ENCODE peak calls at places on chromosome 1, in four cellular contexts. I is K562, Z is A549, L is HepG2. B is an unnamed sample.

GRCh38 chr1:35902671-35903070 is 19.7 kb downstream of the AGO1 start:
- DNase-seq in I (no peak), Z (no peak), L (no peak), B (no peak)

GRCh38 chr1:220887868-220888664 is 8.8 kb downstream of the HLX start:
- DNase-seq in I (no peak), Z (no peak), L (no peak), B (peak)

GRCh38 chr1:227899141-227899819 is 48.5 kb downstream of the WNT9A start:
- DNase-seq in I (no peak), Z (no peak), L (no peak), B (no peak)

GRCh38 chr1:192474080-192474683 is 101.4 kb upstream of the RGS1 start:
- DNase-seq in I (peak), Z (peak), L (peak), B (peak)

GRCh38 chr1:9473032-9473792 is 66.1 kb upstream of the SLC25A33 start:
- DNase-seq in I (peak), Z (peak), L (no peak), B (no peak)

GRCh38 chr1:161098161-161099068 is at the start of gene KLHDC9:
- DNase-seq in I (no peak), Z (peak), L (peak), B (peak)

GRCh38 chr1:103265551-103265950 is 157.2 kb upstream of the COL11A1 start:
- DNase-seq in I (no peak), Z (no peak), L (no peak), B (no peak)

GRCh38 chr1:56968878-56969495 is 3.2 kb upstream of the C8B start:
- DNase-seq in I (no peak), Z (no peak), L (no peak), B (no peak)

GRCh38 chr1:228265167-228265566 is 57.3 kb downstream of the OBSCN start:
- DNase-seq in I (peak), Z (no peak), L (no peak), B (no peak)

GRCh38 chr1:215617979-215618378 is 50.9 kb downstream of the KCTD3 start:
- DNase-seq in I (no peak), Z (no peak), L (no peak), B (no peak)

GRCh38 chr1:26412180-26412840 is 1.7 kb downstream of the LIN28A start:
- DNase-seq in I (no peak), Z (no peak), L (no peak), B (peak)

GRCh38 chr1:47187226-47187925 is 2.5 kb downstream of the PDZK1IP1 start:
- DNase-seq in I (no peak), Z (no peak), L (no peak), B (no peak)

GRCh38 chr1:188043536-188044245 is 1214.9 kb downstream of the PLA2G4A start:
- DNase-seq in I (no peak), Z (no peak), L (no peak), B (peak)

GRCh38 chr1:215087603-215088002 is 5.1 kb downstream of the KCNK2 start:
- DNase-seq in I (no peak), Z (no peak), L (no peak), B (no peak)

GRCh38 chr1:17795081-17795809 is 40.1 kb downstream of the ACTL8 start:
- DNase-seq in I (no peak), Z (no peak), L (no peak), B (no peak)

DNA sequence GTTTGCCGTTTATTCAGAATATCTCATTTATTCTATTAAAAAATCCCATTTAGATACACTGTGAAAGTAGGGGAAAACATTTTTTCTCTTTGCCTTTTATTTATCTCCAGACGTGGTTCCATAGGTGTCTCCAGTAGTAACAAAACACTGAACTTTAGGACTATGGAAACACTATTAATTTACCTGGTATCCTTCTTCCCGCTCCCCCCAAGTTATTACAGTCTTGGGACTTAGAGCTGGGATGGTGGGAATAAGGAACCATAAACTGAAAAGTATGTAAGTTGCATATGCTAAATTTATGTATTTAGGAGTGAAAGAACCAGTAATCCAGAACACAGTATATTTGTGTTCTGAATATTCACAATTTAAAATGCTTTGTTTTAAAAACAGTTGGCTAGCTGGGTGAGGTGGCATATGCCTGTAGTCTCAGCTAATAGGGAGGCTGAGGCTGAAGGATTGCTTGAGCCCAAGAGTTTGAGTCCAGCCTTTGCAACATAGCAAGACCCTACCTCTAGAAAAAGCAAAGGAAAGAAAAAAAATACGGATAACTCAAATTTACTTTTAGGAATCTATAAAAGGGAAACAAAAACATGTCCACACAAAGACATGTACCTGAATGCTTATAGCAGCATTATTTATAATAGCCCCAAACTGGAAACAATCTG is 3.1 kb downstream of the DNAJB4 start:
- DNase-seq in I (no peak), Z (no peak), L (no peak), B (no peak)
- H3K4me2 ChIP-seq in I (peak), Z (peak), L (peak), B (no peak)

GRCh38 chr1:65965112-65965511 is 172.4 kb downstream of the PDE4B start:
- DNase-seq in I (no peak), Z (no peak), L (no peak), B (no peak)
- TF ChIP-seq JUNB in I (no peak), Z (no peak), L (no peak), B (no peak)

GRCh38 chr1:172269084-172269483 is 151.4 kb upstream of the C1orf105 start:
- DNase-seq in I (no peak), Z (no peak), L (peak), B (no peak)
- H3K4me2 ChIP-seq in I (no peak), Z (peak), L (peak), B (no peak)

GRCh38 chr1:53409233-53409632 is 50.0 kb upstream of the DMRTB1 start:
- DNase-seq in I (no peak), Z (no peak), L (no peak), B (no peak)

GRCh38 chr1:53410100-53410541 is 49.1 kb upstream of the DMRTB1 start:
- DNase-seq in I (no peak), Z (no peak), L (no peak), B (peak)

GRCh38 chr1:53408755-53409129 is 50.5 kb upstream of the DMRTB1 start:
- DNase-seq in I (no peak), Z (no peak), L (no peak), B (no peak)

GRCh38 chr1:53410691-53411090 is 48.5 kb upstream of the DMRTB1 start:
- DNase-seq in I (no peak), Z (no peak), L (no peak), B (no peak)

GRCh38 chr1:53409695-53410094 is 49.5 kb upstream of the DMRTB1 start:
- DNase-seq in I (no peak), Z (no peak), L (no peak), B (peak)
- TF ChIP-seq JUNB in I (no peak), Z (no peak), L (no peak), B (no peak)